ENCODE peak calls at places on chromosome 16, in five cellular contexts. U is HEK293T, J is posterior vena cava, L is SHP77, A is foreskin fibroblast. R is an unnamed sample.

GRCh38 chr16:31568577-31569359 is 41.1 kb downstream of the AHSP start:
- DNase-seq in U (no peak), J (no peak), L (no peak), A (no peak), R (no peak)

GRCh38 chr16:49236216-49236615 is 45.4 kb downstream of the CBLN1 start:
- DNase-seq in U (no peak), J (no peak), L (no peak), A (no peak), R (no peak)

GRCh38 chr16:79415983-79416641 is 184.4 kb downstream of the MAF start:
- DNase-seq in U (no peak), J (no peak), L (no peak), A (no peak), R (no peak)

GRCh38 chr16:66483689-66484452 is 56.8 kb downstream of the BEAN1 start:
- DNase-seq in U (peak), J (peak), L (peak), A (peak), R (peak)

GRCh38 chr16:4465977-4466779 is 8.2 kb downstream of the NMRAL1 start:
- DNase-seq in U (no peak), J (no peak), L (no peak), A (no peak), R (no peak)

GRCh38 chr16:54930034-54930938 is at the start of gene IRX5:
- DNase-seq in U (peak), J (peak), L (peak), A (peak), R (peak)

GRCh38 chr16:5838071-5838470 is 740.5 kb upstream of the EEF2KMT start:
- DNase-seq in U (no peak), J (no peak), L (no peak), A (no peak), R (no peak)

GRCh38 chr16:68257906-68258800 is 6.2 kb upstream of the SLC7A6 start:
- DNase-seq in U (no peak), J (no peak), L (peak), A (peak), R (no peak)

GRCh38 chr16:57301126-57301817 is 16.8 kb upstream of the PLLP start:
- DNase-seq in U (no peak), J (peak), L (peak), A (no peak), R (no peak)

GRCh38 chr16:11793840-11794239 is 3.2 kb downstream of the ZC3H7A start:
- DNase-seq in U (no peak), J (no peak), L (no peak), A (no peak), R (no peak)

GRCh38 chr16:19266774-19267173 is 18.8 kb upstream of the CLEC19A start:
- DNase-seq in U (no peak), J (no peak), L (no peak), A (no peak), R (no peak)

GRCh38 chr16:12419151-12419550 is 384.5 kb downstream of the CPPED1 start:
- DNase-seq in U (no peak), J (no peak), L (no peak), A (no peak), R (no peak)

GRCh38 chr16:1261131-1261917 is 5.5 kb downstream of the TPSD1 start:
- DNase-seq in U (no peak), J (no peak), L (no peak), A (no peak), R (no peak)

GRCh38 chr16:10514369-10515055 is 65.9 kb downstream of the EMP2 start:
- DNase-seq in U (peak), J (no peak), L (peak), A (peak), R (peak)

GRCh38 chr16:10578474-10579316 is 1.7 kb downstream of the EMP2 start:
- DNase-seq in U (no peak), J (peak), L (no peak), A (no peak), R (no peak)

GRCh38 chr16:54424043-54424451 is 137.5 kb upstream of the IRX3 start:
- DNase-seq in U (no peak), J (no peak), L (no peak), A (no peak), R (no peak)

GRCh38 chr16:5852151-5852550 is 754.6 kb upstream of the EEF2KMT start:
- DNase-seq in U (no peak), J (no peak), L (no peak), A (no peak), R (no peak)

GRCh38 chr16:30335598-30336474 is 19.3 kb downstream of the CD2BP2 start:
- DNase-seq in U (no peak), J (peak), L (peak), A (no peak), R (no peak)

GRCh38 chr16:82776466-82777146 is 149.8 kb downstream of the CDH13 start:
- DNase-seq in U (no peak), J (no peak), L (no peak), A (no peak), R (no peak)

GRCh38 chr16:55492756-55493380 is 13.9 kb downstream of the MMP2 start:
- DNase-seq in U (no peak), J (no peak), L (no peak), A (no peak), R (no peak)

GRCh38 chr16:8611122-8611521 is 10.4 kb upstream of the METTL22 start:
- DNase-seq in U (no peak), J (peak), L (no peak), A (no peak), R (no peak)

GRCh38 chr16:59060212-59060611 is 326.1 kb upstream of the GOT2 start:
- DNase-seq in U (no peak), J (no peak), L (no peak), A (peak), R (no peak)

GRCh38 chr16:23207485-23207884 is 24.9 kb downstream of the SCNN1G start:
- DNase-seq in U (no peak), J (no peak), L (peak), A (no peak), R (no peak)

GRCh38 chr16:54921229-54921824 is 9.3 kb upstream of the IRX5 start:
- DNase-seq in U (no peak), J (no peak), L (peak), A (no peak), R (peak)

GRCh38 chr16:57638381-57638780 is 10.0 kb downstream of the ADGRG1 start:
- DNase-seq in U (no peak), J (no peak), L (no peak), A (no peak), R (no peak)

GRCh38 chr16:4306439-4307214 is 9.2 kb upstream of the GLIS2 start:
- DNase-seq in U (no peak), J (no peak), L (peak), A (no peak), R (no peak)

GRCh38 chr16:10600792-10601443 is 20.5 kb upstream of the EMP2 start:
- DNase-seq in U (no peak), J (no peak), L (no peak), A (no peak), R (peak)

GRCh38 chr16:89013692-89014455 is 36.9 kb upstream of the CBFA2T3 start:
- DNase-seq in U (no peak), J (peak), L (no peak), A (no peak), R (no peak)

GRCh38 chr16:67946966-67947558 is 3.1 kb upstream of the LCAT start:
- DNase-seq in U (no peak), J (no peak), L (no peak), A (no peak), R (no peak)

R was measured in NCI-H1694.